ENCODE peak calls at places on chromosomes 12 and 14, in six cellular contexts. B is WTC11, U is HepG2, F is K562, H is GM12878, A is H1. Y is an unnamed sample.

GRCh38 chr14:54845616-54846015 is 57.0 kb downstream of the GCH1 start:
- DNase-seq in A (no peak), H (no peak), B (no peak), F (no peak), U (no peak), Y (no peak)

GRCh38 chr12:26274441-26275312 is 79.3 kb downstream of the SSPN start:
- DNase-seq in F (peak), A (peak), B (no peak), U (peak), H (peak), Y (peak)

GRCh38 chr14:50475460-50475859 is 56.9 kb downstream of the MAP4K5 start:
- DNase-seq in H (no peak), A (no peak), F (no peak), B (no peak), U (peak), Y (no peak)

GRCh38 chr12:49503674-49504180 is 35.1 kb upstream of the KCNH3 start:
- DNase-seq in F (no peak), A (no peak), B (no peak), U (no peak), H (no peak), Y (peak)

GRCh38 chr14:105143451-105144230 is 24.9 kb downstream of the JAG2 start:
- DNase-seq in B (peak), F (no peak), A (no peak), H (no peak), U (no peak), Y (no peak)

GRCh38 chr12:122190842-122191668 is 8.1 kb downstream of the LRRC43 start:
- DNase-seq in F (peak), H (peak), A (peak), U (peak), B (peak), Y (peak)

GRCh38 chr12:47816646-47817271 is 2.9 kb downstream of the HDAC7 start:
- DNase-seq in U (no peak), F (no peak), A (no peak), H (no peak), B (no peak), Y (peak)

GRCh38 chr12:16972923-16973770 is 367.2 kb upstream of the LMO3 start:
- DNase-seq in H (no peak), F (no peak), B (no peak), A (no peak), U (peak), Y (no peak)

GRCh38 chr14:31792726-31793125 is 231.5 kb downstream of the NUBPL start:
- DNase-seq in U (no peak), A (no peak), F (no peak), H (no peak), B (no peak), Y (no peak)

GRCh38 chr12:102169922-102170698 is 27.5 kb downstream of the PMCH start:
- DNase-seq in H (no peak), F (peak), B (no peak), A (no peak), U (peak), Y (peak)

GRCh38 chr12:76284816-76285750 is 63.1 kb downstream of the BBS10 start:
- DNase-seq in F (no peak), H (no peak), U (peak), B (peak), A (no peak), Y (peak)

GRCh38 chr14:80974338-80975078 is 19.1 kb downstream of the TSHR start:
- DNase-seq in F (no peak), H (no peak), B (no peak), U (no peak), A (no peak), Y (no peak)
- TF ChIP-seq CREB1 in F (no peak), H (no peak), B (no peak), U (no peak), A (no peak), Y (no peak)

GRCh38 chr14:92960706-92961566 is 38.0 kb downstream of the CHGA start:
- DNase-seq in A (no peak), H (no peak), F (no peak), B (no peak), U (no peak), Y (no peak)
- TF ChIP-seq CREB1 in A (no peak), H (no peak), F (no peak), B (no peak), U (no peak), Y (no peak)

DNA sequence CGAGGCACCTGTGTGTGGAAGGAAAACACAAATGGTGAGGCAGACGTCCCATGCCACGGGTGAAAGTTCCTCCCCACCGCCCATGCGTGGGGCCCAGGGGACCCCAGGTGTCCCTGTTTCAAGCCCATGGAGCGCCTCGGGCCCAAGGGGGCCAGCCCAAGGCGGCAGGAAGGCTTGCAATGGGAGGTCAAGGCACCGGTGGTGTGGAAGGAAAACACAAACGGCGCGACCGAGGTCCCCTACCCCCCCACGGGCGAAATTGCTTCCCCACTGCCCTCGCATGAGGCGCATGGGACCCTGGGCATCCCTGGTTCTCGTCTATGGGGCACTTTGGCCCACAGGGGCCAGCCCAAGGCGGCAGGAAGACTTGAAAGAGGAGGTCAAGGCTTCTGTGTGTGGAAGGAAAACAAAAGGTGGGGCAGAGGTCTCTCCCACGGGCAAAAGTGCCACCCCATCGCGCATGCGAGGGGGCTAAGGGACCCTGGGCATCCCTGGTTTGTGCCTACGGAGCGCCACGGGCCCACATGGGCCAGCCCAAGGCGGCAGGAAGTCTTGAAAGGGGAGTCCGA is 379.4 kb downstream of the ALG10 start:
- DNase-seq in A (no peak), F (peak), B (peak), H (no peak), U (no peak), Y (no peak)
- TF ChIP-seq CREB1 in A (no peak), F (no peak), B (no peak), H (no peak), U (no peak), Y (no peak)

GRCh38 chr14:93185333-93185688 is 194 bp downstream of the LYSET start:
- DNase-seq in F (no peak), U (no peak), H (no peak), B (no peak), A (no peak), Y (no peak)
- TF ChIP-seq CREB1 in F (no peak), U (no peak), H (no peak), B (no peak), A (no peak), Y (no peak)